ENCODE peak calls at places on chromosomes 4 and X, in four cellular contexts. A is Peyer's patch, K is small intestine, H is ovary. J is an unnamed sample. For H3K27me3, the result is how much of the 10 kb centered on the place peaks cover.

GRCh38 chr4:16583764-16584163 is 314.7 kb downstream of the LDB2 start:
- DNase-seq in A (no peak), H (no peak), K (no peak), J (no peak)

GRCh38 chrX:69158166-69159040 is 6.8 kb downstream of the PJA1 start:
- DNase-seq in K (peak), A (no peak), H (peak), J (peak)

GRCh38 chrX:132940727-132941162 is 17.7 kb downstream of the HS6ST2 start:
- DNase-seq in A (no peak), H (no peak), K (no peak), J (no peak)

GRCh38 chr4:10204401-10205058 is 87.9 kb upstream of the WDR1 start:
- DNase-seq in K (no peak), H (no peak), A (no peak), J (no peak)

GRCh38 chrX:145532176-145532780 is 285.0 kb downstream of the SPANXN1 start:
- DNase-seq in A (no peak), K (no peak), H (no peak), J (no peak)

GRCh38 chrX:74458738-74459137 is 37.4 kb downstream of the SLC16A2 start:
- DNase-seq in H (no peak), A (no peak), K (no peak), J (no peak)

GRCh38 chrX:1323315-1323714 is 13.3 kb upstream of the IL3RA start:
- DNase-seq in H (no peak), A (no peak), K (peak), J (peak)

GRCh38 chr4:151039733-151040132 is 24.6 kb upstream of the LRBA start:
- DNase-seq in K (no peak), A (no peak), H (no peak), J (no peak)

GRCh38 chr4:19301527-19301926 is 950.2 kb upstream of the SLIT2 start:
- DNase-seq in A (no peak), H (no peak), K (no peak), J (no peak)

GRCh38 chrX:39577976-39578962 is 519.5 kb downstream of the BCOR start:
- DNase-seq in H (peak), A (no peak), K (peak), J (peak)

GRCh38 chr4:22515145-22515887 is 550 bp downstream of the ADGRA3 start:
- DNase-seq in K (peak), A (peak), H (peak), J (peak)

GRCh38 chrX:97452283-97452682 is 568.6 kb downstream of the RPA4 start:
- DNase-seq in H (no peak), A (no peak), K (no peak), J (no peak)

GRCh38 chr4:14850374-14851097 is 151.7 kb upstream of the CPEB2 start:
- DNase-seq in A (no peak), H (no peak), K (no peak), J (no peak)

GRCh38 chr4:100823066-100823992 is 305.5 kb upstream of the EMCN start:
- DNase-seq in A (no peak), K (no peak), H (no peak), J (peak)

GRCh38 chrX:3204606-3205005 is 141.8 kb downstream of the MXRA5 start:
- DNase-seq in A (no peak), K (no peak), H (no peak), J (no peak)

GRCh38 chrX:104419926-104420325 is 146.1 kb upstream of the IL1RAPL2 start:
- DNase-seq in H (no peak), A (no peak), K (no peak), J (no peak)

GRCh38 chr4:112706840-112707207 is 69.9 kb downstream of the LARP7 start:
- DNase-seq in K (no peak), A (no peak), H (no peak), J (no peak)
- H3K27me3 ChIP-seq in K (under half), A (under half), H (under half), J (under half)

GRCh38 chr4:3488791-3489190 is 25.7 kb downstream of the DOK7 start:
- DNase-seq in H (no peak), A (no peak), K (no peak), J (no peak)
- H3K27me3 ChIP-seq in H (under half), A (under half), K (under half), J (under half)

DNA sequence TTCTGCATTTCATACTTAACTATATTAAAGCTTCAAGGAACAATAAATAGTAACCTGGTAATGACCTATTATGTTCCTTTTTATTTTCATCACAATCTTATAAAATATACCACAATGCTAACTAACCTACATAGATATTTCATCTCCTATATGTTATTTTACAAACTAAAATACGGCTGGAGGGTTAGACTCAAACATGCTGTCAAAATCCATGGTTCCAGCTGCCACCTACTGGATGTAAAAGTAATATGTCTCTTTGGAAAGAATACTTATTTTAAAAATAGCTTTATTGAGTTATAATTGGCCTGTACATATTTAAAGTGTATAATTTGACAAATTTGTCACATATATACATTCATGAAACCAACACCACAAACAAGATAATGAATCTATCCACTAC is 15.0 kb downstream of the RGN start:
- DNase-seq in K (peak), A (no peak), H (no peak), J (no peak)
- H3K27me3 ChIP-seq in K (under half), A (under half), H (under half), J (under half)

GRCh38 chr4:7394681-7395451 is 39.9 kb downstream of the PSAPL1 start:
- DNase-seq in K (peak), A (peak), H (peak), J (no peak)

GRCh38 chr4:7397206-7398103 is 37.3 kb downstream of the PSAPL1 start:
- DNase-seq in K (no peak), H (peak), A (no peak), J (no peak)

GRCh38 chr4:7395635-7396034 is 39.1 kb downstream of the PSAPL1 start:
- DNase-seq in K (no peak), H (peak), A (no peak), J (no peak)

GRCh38 chr4:7398104-7398423 is 36.7 kb downstream of the PSAPL1 start:
- DNase-seq in K (no peak), A (peak), H (peak), J (no peak)

DNA sequence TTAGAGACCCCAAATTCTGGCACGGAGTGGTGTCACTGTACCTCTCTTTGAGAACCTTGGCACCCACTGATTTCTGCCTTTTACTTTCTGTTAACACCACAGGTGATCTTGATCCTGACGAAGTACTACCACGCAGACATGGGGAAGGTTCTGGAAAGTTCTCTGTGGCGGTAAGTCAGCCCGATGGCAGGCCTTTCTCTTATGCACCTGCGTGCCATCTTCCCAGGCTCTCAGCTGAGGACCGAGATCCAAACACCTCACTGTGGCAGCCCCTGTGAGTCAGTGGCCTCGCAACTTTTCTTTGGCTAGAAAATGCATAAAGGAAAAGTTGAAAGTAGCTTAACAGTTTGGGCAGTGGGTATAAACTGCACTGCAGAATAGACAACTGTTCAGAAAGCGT is 38.5 kb downstream of the PSAPL1 start:
- DNase-seq in K (no peak), A (no peak), H (peak), J (no peak)
- H3K27me3 ChIP-seq in K (under half), A (under half), H (under half), J (under half)

GRCh38 chr4:1012031-1012739 is 759 bp downstream of the FGFRL1 start:
- DNase-seq in K (peak), A (peak), H (peak), J (no peak)

GRCh38 chr4:1008840-1009646 is 2.4 kb upstream of the FGFRL1 start:
- DNase-seq in A (peak), K (no peak), H (no peak), J (peak)

GRCh38 chr4:1009647-1010521 is 1.5 kb upstream of the FGFRL1 start:
- DNase-seq in A (peak), K (peak), H (peak), J (peak)

GRCh38 chr4:1010522-1011021 is 854 bp upstream of the FGFRL1 start:
- DNase-seq in A (peak), H (peak), K (peak), J (peak)

DNA sequence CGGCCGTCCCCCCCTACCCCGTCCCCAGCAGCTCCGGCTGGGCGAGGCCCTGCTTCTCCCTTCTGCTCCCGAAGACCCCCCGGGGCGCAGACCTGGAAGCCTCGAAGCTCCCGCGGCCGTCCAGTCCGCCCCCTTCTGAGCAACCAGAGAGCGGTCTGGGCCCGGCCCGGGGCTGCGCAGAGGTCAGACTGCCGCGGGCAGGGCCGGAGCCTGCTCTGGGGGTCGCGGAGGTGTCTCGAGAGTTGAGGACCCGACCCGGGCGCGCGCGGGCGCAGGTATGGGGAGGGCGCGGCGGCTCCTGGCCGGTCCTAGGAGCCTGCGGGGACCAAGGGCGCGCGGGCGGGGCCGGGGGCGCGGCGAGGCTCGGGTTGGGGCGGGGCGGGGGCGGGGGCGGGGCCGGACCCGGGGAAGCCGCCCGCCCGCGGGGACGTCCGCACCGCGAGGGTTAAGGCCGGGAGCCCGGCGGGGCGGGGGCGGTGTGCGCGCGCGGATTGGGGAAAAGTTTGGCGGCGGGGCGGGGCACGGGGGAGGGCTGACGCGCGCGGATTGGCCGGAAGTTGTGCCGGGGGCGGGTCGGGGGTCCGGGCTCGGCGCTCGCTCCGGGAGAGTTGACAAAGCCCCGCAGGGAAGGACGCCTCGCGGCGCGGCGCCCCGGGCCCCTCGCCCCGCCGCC is at the start of gene FGFRL1:
- DNase-seq in A (peak), H (peak), K (peak), J (peak)
- H3K27me3 ChIP-seq in A (under half), H (under half), K (under half), J (under half)